ENCODE peak calls at places on chromosomes 7 and 10, in six cellular contexts. N, P, S, V, Z and A are unnamed samples.
A peak's percentile ranks its signal among the peaks of the same experiment; 100 is the strongest.

GRCh38 chr10:102602272-102603045 is 41.8 kb upstream of the TRIM8 start:
- DNase-seq in N (no peak), Z (no peak), P (no peak), S (no peak), V (no peak), A (no peak)

GRCh38 chr10:61639952-61640351 is 22.8 kb upstream of the CABCOCO1 start:
- DNase-seq in V (no peak), N (no peak), S (no peak), P (no peak), Z (no peak), A (no peak)

GRCh38 chr7:158239290-158239981 is 348.2 kb downstream of the PTPRN2 start:
- DNase-seq in Z (no peak), P (peak; percentile 90), V (no peak), N (no peak), S (no peak), A (no peak)

GRCh38 chr10:6973904-6974303 is 393.8 kb upstream of the PRKCQ start:
- DNase-seq in V (no peak), N (no peak), S (no peak), Z (no peak), P (peak; percentile 14), A (no peak)

GRCh38 chr10:34018811-34019210 is 684.3 kb upstream of the NRP1 start:
- DNase-seq in N (no peak), Z (no peak), S (no peak), P (no peak), V (no peak), A (peak; percentile 33)

GRCh38 chr10:71694567-71694968 is 25.0 kb downstream of the C10orf105 start:
- DNase-seq in V (no peak), Z (no peak), S (no peak), N (no peak), P (peak; percentile 72), A (no peak)

GRCh38 chr10:62728479-62728878 is 76.0 kb upstream of the ADO start:
- DNase-seq in S (no peak), Z (no peak), P (no peak), V (no peak), N (no peak), A (no peak)

GRCh38 chr7:16084370-16084769 is 337.0 kb downstream of the CRPPA start:
- DNase-seq in Z (no peak), V (no peak), N (no peak), P (no peak), S (no peak), A (no peak)

GRCh38 chr10:114856544-114857287 is 35.1 kb downstream of the FHIP2A start:
- DNase-seq in Z (no peak), S (no peak), V (no peak), N (no peak), P (no peak), A (no peak)

GRCh38 chr7:115110523-115110922 is 188.6 kb downstream of the MDFIC start:
- DNase-seq in P (no peak), V (peak; percentile 26), Z (no peak), S (no peak), N (no peak), A (no peak)

GRCh38 chr10:7982733-7983132 is 71.8 kb upstream of the GATA3 start:
- DNase-seq in Z (no peak), P (no peak), V (no peak), N (no peak), S (no peak), A (no peak)

GRCh38 chr7:5420841-5421625 is 2.6 kb downstream of the TNRC18 start:
- DNase-seq in Z (peak; percentile 80), V (no peak), N (no peak), P (no peak), S (no peak), A (no peak)

GRCh38 chr10:98246911-98247820 is 20.8 kb downstream of the LOXL4 start:
- DNase-seq in S (no peak), N (no peak), V (no peak), P (no peak), Z (no peak), A (no peak)

GRCh38 chr10:22753786-22754185 is 39.4 kb upstream of the PIP4K2A start:
- DNase-seq in V (no peak), Z (no peak), P (no peak), N (no peak), S (no peak), A (no peak)

GRCh38 chr7:44064791-44065430 is 456 bp downstream of the PGAM2 start:
- DNase-seq in N (no peak), Z (peak; percentile 59), S (peak; percentile 29), V (no peak), P (peak; percentile 13), A (no peak)

GRCh38 chr7:80231719-80232118 is 97.1 kb downstream of the GNAI1 start:
- DNase-seq in N (no peak), S (no peak), V (no peak), Z (no peak), P (no peak), A (no peak)

GRCh38 chr10:33099748-33100147 is 141.7 kb upstream of the ITGB1 start:
- DNase-seq in N (no peak), Z (no peak), S (no peak), P (no peak), V (no peak), A (no peak)

GRCh38 chr7:150425670-150426069 is 24.8 kb upstream of the GIMAP8 start:
- DNase-seq in Z (no peak), N (no peak), S (no peak), P (no peak), V (no peak), A (no peak)

GRCh38 chr10:99983280-99983988 is 26.3 kb downstream of the DNMBP start:
- DNase-seq in P (no peak), S (no peak), Z (peak; percentile 72), N (no peak), V (peak; percentile 38), A (no peak)

GRCh38 chr10:74113546-74113945 is 37.1 kb downstream of the AP3M1 start:
- DNase-seq in Z (no peak), S (no peak), N (no peak), P (no peak), V (no peak), A (peak; percentile 16)

GRCh38 chr10:48608279-48608681 is 3.4 kb upstream of the ARHGAP22 start:
- DNase-seq in S (peak; percentile 89), V (peak; percentile 6), P (peak; percentile 39), Z (no peak), N (peak; percentile 34), A (no peak)

GRCh38 chr10:3151889-3152565 is 20.6 kb downstream of the PITRM1 start:
- DNase-seq in Z (no peak), N (no peak), P (no peak), V (no peak), S (no peak), A (no peak)

GRCh38 chr10:127196227-127196954 is at the start of gene INSYN2A:
- DNase-seq in S (peak; percentile 82), P (peak; percentile 27), Z (no peak), N (no peak), V (no peak), A (no peak)

DNA sequence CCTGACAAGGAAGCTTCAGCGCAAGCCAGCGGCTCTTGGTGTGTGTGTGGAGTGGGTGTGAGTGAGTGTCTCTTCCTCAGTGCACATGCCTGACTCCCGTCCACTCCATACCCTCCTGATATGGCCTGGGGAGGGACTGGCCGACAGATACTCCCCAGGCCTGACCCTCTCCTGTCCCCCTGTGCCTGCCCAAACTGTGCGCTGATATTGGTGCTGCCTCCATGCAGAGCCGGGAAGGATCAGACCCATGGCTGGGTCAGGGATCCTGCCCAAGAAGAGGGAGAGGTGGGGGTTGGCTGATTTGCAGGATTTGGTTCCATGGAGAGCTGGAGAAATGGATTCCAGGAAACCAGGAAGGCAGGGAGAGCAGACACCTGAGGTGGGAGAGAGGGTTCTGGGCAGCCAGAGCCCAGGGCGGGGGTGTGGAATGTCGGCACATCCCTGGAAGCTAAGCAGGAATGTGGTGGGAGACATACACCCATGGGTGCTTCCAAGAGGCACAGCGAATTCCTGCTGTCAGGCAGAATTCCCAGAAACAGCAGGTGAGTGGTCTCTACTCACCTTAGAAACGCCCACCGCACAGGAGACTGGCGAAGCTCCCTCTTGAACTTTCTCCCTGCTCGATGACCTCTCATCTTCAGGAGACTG is 6.3 kb downstream of the CALML5 start:
- DNase-seq in S (no peak), N (no peak), P (no peak), V (no peak), Z (no peak), A (no peak)
- TF ChIP-seq POLR2AphosphoS5 in S (no peak), N (no peak), P (no peak), V (no peak), Z (no peak), A (no peak)

DNA sequence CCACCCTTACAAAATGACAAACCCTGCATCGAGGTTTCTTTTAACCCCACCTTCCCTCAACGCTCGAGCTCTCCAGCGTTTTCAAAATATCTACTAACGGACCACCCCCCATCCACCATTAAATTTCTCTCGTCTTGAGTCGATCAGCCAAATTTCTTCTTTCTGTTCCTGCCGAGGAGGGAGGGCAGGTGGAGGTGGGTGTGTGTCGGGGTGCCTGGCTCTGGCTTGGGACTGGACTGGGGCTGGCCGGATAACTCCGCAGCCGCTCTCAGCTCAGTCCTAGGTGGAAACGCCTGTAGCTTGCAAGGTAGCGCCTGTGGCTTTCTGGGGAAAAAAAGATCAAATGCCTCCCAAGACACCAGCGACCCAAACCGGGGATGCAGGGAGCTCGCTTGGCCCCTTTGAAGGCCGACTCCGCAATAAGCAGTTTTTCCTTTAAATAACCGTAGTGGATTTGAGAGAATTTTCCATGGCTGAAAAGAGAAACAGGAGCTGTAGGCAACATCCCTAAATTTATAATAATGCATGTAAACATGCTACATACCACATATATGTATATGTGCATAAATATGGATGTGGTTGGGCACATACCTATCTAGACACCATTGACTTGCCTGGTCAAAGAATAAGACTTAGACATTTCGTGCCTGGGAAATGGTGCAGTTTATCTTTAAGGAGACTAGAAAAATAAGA is 1.9 kb upstream of the TMEM178B start:
- DNase-seq in N (no peak), S (peak; percentile 68), Z (no peak), V (no peak), P (no peak), A (no peak)
- H3K4me3 ChIP-seq in N (no peak overlapping the region), S (peak overlapping the region; percentile 90), Z (peak overlapping the region; percentile 59), V (no peak overlapping the region), P (peak overlapping the region; percentile 6), A (peak overlapping the region; percentile 58)

GRCh38 chr7:127447326-127447945 is 54.9 kb upstream of the ZNF800 start:
- DNase-seq in N (peak; percentile 74), V (peak; percentile 64), Z (no peak), P (peak; percentile 38), S (peak; percentile 94), A (no peak)

GRCh38 chr7:127446842-127447241 is 54.3 kb upstream of the ZNF800 start:
- DNase-seq in S (no peak), N (no peak), V (no peak), P (no peak), Z (no peak), A (no peak)

DNA sequence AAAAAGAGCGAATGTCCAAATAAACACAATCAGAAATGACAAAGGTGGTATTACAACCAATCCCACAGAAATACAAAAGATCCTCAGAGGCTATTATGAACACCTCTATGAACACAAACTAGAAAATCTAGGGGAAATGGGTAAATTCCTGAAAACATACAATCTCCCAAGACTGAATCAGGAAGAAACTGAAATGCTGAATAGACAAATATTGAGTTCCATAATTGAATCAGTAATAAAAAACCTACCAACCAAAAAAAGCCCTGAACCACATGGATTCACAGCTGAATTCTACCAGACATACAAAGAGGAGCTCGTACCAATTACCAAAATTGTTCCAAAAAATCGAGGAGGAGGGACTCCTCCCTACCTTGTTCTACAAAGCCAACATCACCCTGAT is 56.1 kb upstream of the ZNF800 start:
- DNase-seq in N (no peak), P (no peak), Z (no peak), S (no peak), V (no peak), A (no peak)
- TF ChIP-seq POLR2AphosphoS5 in N (no peak), P (no peak), Z (no peak), S (no peak), V (no peak), A (no peak)

GRCh38 chr10:78803710-78804109 is 265.1 kb upstream of the ZMIZ1 start:
- DNase-seq in V (no peak), N (no peak), Z (no peak), S (no peak), P (no peak), A (no peak)
- H3K4me3 ChIP-seq in V (no peak overlapping the region), N (no peak overlapping the region), Z (no peak overlapping the region), S (no peak overlapping the region), P (no peak overlapping the region), A (no peak overlapping the region)